ENCODE peak calls at places on chromosomes 1 and 21, in nine cellular contexts. H, L, F, C, X, P, T, J and O are unnamed samples.

GRCh38 chr1:23756676-23757075 is 13.4 kb downstream of the ELOA start:
- DNase-seq in H (no peak), F (peak), P (no peak), X (peak), T (no peak), J (no peak), L (peak), C (peak), O (no peak)

GRCh38 chr21:42763578-42764442 is 110.4 kb downstream of the PDE9A start:
- DNase-seq in H (no peak), P (no peak), X (no peak), J (no peak), F (no peak), C (no peak), L (no peak), T (no peak), O (no peak)

GRCh38 chr21:42652527-42653491 is 612 bp upstream of the PDE9A start:
- DNase-seq in C (no peak), F (peak), H (no peak), J (peak), X (no peak), L (peak), P (peak), T (peak), O (peak)

GRCh38 chr1:157114183-157115121 is 14.8 kb upstream of the ETV3L start:
- DNase-seq in F (no peak), L (no peak), P (no peak), T (peak), J (no peak), C (no peak), X (no peak), H (no peak), O (peak)

GRCh38 chr1:81351864-81352263 is 448.9 kb upstream of the ADGRL2 start:
- DNase-seq in F (no peak), H (no peak), L (no peak), T (no peak), C (no peak), X (no peak), J (no peak), P (no peak), O (no peak)

GRCh38 chr1:112502827-112503226 is 5.9 kb upstream of the WNT2B start:
- DNase-seq in J (no peak), X (no peak), P (peak), F (no peak), T (no peak), H (no peak), L (no peak), C (no peak), O (no peak)

GRCh38 chr1:51240096-51240495 is 4.0 kb downstream of the RNF11 start:
- DNase-seq in X (no peak), C (no peak), L (no peak), P (no peak), H (no peak), J (no peak), T (no peak), F (no peak), O (no peak)

GRCh38 chr1:90881034-90881433 is 140.8 kb downstream of the ZNF644 start:
- DNase-seq in P (no peak), H (no peak), T (no peak), J (no peak), L (no peak), X (no peak), C (no peak), F (no peak), O (no peak)

GRCh38 chr1:70103770-70104169 is 101.6 kb downstream of the LRRC40 start:
- DNase-seq in L (no peak), J (no peak), C (no peak), H (no peak), T (no peak), F (no peak), P (no peak), X (no peak), O (no peak)

GRCh38 chr21:31426235-31426797 is 82.3 kb upstream of the TIAM1 start:
- DNase-seq in P (no peak), T (no peak), C (peak), X (peak), L (no peak), J (no peak), F (no peak), H (no peak), O (no peak)

GRCh38 chr1:77037990-77038389 is 170.7 kb downstream of the ST6GALNAC5 start:
- DNase-seq in J (no peak), C (no peak), P (peak), F (peak), H (no peak), X (no peak), T (no peak), L (no peak), O (no peak)

GRCh38 chr21:44912158-44912473 is 8.6 kb downstream of the ITGB2 start:
- DNase-seq in J (no peak), C (no peak), P (no peak), X (no peak), T (no peak), F (no peak), L (no peak), H (no peak), O (no peak)

GRCh38 chr1:114340906-114341698 is 169.9 kb downstream of the TRIM33 start:
- DNase-seq in T (no peak), X (no peak), J (no peak), F (no peak), C (no peak), P (no peak), L (no peak), H (no peak), O (no peak)

GRCh38 chr1:82454431-82454830 is 653.7 kb downstream of the ADGRL2 start:
- DNase-seq in F (no peak), H (no peak), C (no peak), X (no peak), P (no peak), L (no peak), J (no peak), T (no peak), O (no peak)

DNA sequence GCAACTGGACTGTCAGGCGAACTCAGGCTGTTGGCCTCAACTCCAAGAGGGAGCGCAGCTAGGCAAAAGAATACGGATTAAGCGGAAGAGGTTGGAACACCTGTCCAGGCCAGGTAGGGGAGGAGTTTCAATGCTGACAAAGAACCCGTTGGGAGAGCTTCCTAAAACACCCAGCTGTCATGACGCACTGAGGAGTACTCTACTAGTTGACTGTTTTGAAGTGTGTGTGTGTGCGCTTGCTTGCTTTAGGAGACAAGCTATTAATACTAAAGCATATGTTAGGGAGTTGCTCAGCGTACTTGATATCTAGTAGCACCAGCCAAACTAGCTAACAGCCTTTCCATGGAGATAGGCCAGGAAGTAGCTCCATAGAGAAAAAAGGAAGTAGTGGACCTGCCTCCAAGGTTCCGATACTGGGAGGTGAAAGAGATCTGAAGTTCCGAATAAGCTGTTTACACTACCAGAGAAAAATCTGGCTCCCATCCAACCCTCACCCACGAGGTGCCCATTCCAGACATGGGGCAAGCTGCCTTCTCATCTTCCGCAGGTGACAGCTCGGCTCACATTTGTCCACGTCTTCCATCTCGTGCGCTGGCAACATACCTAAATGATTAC is 974 bp upstream of the FNBP1L start:
- DNase-seq in H (no peak), P (no peak), X (peak), J (peak), C (no peak), L (no peak), T (peak), F (peak), O (no peak)
- TF ChIP-seq CTCF in H (no peak), P (no peak), X (no peak), J (no peak), C (no peak), L (no peak), T (no peak), F (no peak), O (no peak)

DNA sequence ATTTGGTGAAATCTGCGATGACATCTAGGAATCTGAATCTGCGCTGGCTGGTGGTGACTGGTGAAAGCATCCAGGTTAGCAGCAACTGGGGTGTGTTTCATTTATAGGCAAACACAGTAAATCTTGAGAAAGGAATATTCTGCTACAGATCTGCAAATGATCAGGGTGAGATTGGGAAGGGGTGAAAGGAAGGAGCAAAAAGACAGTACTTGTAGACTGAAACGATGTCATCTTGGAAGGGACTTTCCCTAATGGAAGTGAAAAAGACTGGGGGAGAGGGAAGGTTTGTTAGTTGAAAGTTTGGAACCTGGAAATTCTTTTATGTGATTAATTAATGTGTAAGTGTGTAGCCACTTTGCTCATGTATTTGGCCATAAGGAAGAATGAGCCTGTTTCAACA is 228.3 kb downstream of the FMN2 start:
- DNase-seq in T (no peak), P (no peak), F (no peak), J (no peak), H (no peak), C (no peak), L (no peak), X (no peak), O (no peak)
- H3K4me3 ChIP-seq in T (no peak), P (no peak), F (no peak), J (no peak), H (no peak), C (no peak), L (no peak), X (no peak), O (no peak)

DNA sequence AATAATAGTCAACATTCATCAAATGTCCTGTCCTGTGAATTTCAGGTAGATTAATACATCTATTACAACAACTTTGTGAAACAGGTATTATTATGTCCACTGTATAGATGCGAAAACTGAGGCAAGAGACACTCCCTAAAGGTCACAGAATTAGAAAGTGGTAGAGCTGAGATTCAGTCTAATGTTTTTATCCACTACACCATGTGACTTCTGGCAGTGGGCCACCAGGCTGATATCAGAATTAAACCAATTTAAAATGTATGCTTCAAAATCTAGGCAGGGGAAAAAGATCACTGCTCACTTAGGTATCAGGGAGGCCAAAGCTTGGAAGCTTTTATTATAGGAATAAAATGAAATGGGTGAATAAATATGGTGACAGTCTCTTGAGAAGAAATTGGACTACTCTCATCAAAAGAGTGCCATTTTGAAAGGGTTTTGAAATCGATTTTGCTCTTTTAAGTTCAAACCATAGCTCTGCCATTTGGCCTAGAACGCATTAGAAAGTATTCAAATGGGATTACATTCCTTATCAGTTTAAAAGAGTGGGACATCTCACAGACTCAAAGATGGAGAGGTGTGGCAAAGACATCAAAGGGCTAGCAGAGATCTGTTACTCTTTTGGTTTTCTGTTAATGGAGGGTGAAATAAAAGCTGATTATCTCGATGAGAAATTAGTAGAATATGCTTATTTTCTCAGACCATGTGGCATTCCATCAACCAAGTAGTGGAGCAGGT is 1.9 kb downstream of the DDAH1 start:
- DNase-seq in P (no peak), T (no peak), L (no peak), C (no peak), H (no peak), F (no peak), X (no peak), J (no peak), O (no peak)
- H3K27ac ChIP-seq in P (peak), T (no peak), L (no peak), C (no peak), H (no peak), F (no peak), X (peak), J (no peak), O (no peak)

DNA sequence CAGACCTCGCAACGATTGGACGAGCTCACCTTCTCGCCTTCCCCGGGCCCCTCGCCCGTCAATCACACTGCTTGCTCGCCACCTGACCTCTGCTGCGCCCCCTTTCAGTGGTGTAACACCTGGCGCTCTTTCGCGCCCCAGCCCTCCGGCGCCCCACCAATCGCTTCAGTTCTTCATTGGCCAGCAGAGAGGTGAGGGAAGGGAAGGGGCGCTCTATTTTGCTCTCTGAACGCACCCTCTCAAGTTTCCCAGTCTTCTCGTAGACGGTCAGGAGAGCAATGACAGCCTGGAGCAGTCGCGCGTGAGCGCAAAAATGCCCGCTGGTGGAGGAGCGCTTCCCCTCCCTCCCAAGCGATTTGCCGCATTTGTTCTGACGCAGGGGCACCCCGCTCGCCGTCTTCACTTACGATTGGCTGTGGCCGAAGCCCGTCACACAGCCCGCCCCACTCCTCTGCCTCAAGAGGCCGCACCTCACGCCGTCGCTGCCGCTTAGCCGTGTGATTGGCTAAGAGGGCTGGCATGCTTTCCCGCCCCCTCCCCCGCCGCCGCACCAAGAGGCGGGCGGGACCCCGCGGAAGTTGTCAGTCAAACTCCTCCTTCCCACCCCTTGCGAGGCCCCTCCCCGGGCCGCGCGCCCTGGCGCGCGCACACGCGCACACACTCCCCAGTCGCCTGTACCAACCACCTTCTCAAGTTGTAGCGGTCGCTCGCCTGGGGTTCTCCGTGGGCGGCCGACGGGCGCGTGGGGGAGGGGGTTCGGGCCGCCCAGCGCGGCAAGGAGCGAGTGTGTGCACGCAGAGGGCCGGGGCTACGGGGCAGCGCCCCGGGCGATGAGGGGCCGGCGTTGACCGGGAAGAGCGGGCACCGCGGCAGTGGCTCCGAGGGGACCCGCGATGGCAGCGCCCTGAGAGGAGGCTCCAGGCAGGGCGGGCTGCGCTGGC is at the start of gene PPP2R5A:
- DNase-seq in T (peak), J (peak), L (peak), H (peak), F (peak), C (peak), P (peak), X (peak), O (peak)
- TF ChIP-seq CTCF in T (peak), J (peak), L (peak), H (peak), F (peak), C (peak), P (no peak), X (no peak), O (peak)

GRCh38 chr1:8458607-8459006 is 140.7 kb downstream of the SLC45A1 start:
- DNase-seq in T (no peak), H (no peak), X (no peak), P (no peak), L (no peak), F (no peak), C (no peak), J (no peak), O (no peak)
- H3K4me3 ChIP-seq in T (no peak), H (no peak), X (no peak), P (no peak), L (no peak), F (no peak), C (no peak), J (no peak), O (no peak)

DNA sequence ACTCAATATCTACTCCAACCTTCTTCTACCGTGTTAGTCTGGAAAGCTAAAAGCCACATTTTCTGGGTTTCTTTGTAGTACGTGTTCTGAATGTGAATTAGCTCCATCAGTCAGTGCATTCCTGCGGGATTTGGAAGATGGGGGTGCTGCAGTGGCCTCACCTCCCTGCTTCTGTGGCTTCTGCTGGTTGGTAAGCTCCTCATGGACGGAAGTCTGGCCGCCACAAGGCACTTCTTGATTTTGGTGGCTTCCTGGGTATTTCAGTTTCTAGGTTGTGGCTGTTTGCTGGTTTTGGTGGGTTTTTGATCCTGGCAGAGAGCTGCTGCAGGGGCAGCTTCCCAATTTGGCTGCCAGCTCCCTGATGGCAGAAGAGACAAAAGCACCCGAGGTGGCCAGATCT is 20.9 kb upstream of the TACSTD2 start:
- DNase-seq in X (peak), T (no peak), H (no peak), F (no peak), L (no peak), J (no peak), P (no peak), C (no peak), O (no peak)
- H3K27ac ChIP-seq in X (no peak), T (no peak), H (no peak), F (no peak), L (no peak), J (no peak), P (no peak), C (no peak), O (no peak)

DNA sequence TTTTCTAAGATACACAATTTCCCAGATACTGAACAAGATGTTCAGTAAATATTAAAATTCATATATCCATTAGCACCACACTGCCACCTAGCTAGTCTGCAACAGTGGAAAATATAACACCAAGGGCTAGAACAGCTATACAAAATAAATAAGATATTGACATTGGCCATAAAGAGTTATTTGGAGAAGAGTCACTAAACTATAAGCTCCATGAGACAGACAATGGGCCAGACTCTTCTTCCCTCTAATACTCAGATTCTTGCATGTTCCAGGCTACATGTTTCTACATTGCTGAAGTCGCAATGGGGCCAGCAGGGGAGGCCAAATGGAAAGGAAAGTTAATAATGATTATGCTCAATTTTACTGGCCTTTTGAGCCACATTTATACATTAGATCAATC is 21.5 kb downstream of the SPATA6 start:
- DNase-seq in P (no peak), J (no peak), X (no peak), H (no peak), T (no peak), F (no peak), C (no peak), L (no peak), O (no peak)
- TF ChIP-seq CTCF in P (peak), J (peak), X (no peak), H (peak), T (no peak), F (peak), C (peak), L (peak), O (peak)

GRCh38 chr1:11790880-11791715 is 14.7 kb downstream of the MTHFR start:
- DNase-seq in H (peak), F (peak), T (peak), L (peak), P (peak), C (peak), X (peak), J (peak), O (peak)
- H3K4me3 ChIP-seq in H (no peak), F (no peak), T (no peak), L (no peak), P (no peak), C (no peak), X (no peak), J (no peak), O (no peak)

GRCh38 chr1:162131405-162132321 is 62.2 kb downstream of the NOS1AP start:
- DNase-seq in C (no peak), H (no peak), J (no peak), F (no peak), X (no peak), P (no peak), L (no peak), T (no peak), O (no peak)
- H3K27ac ChIP-seq in C (no peak), H (no peak), J (no peak), F (no peak), X (no peak), P (no peak), L (no peak), T (no peak), O (no peak)

GRCh38 chr1:204836856-204837255 is 33.8 kb upstream of the NFASC start:
- DNase-seq in X (peak), H (no peak), P (no peak), L (no peak), F (no peak), C (no peak), T (no peak), J (no peak), O (no peak)

GRCh38 chr1:204834752-204835151 is 35.9 kb upstream of the NFASC start:
- DNase-seq in L (no peak), X (no peak), C (no peak), H (no peak), T (no peak), J (no peak), P (no peak), F (no peak), O (no peak)

GRCh38 chr1:204841316-204841715 is 29.3 kb upstream of the NFASC start:
- DNase-seq in J (no peak), T (no peak), H (no peak), X (no peak), F (no peak), L (no peak), P (no peak), C (no peak), O (peak)

GRCh38 chr1:204834329-204834728 is 36.3 kb upstream of the NFASC start:
- DNase-seq in J (no peak), H (no peak), T (no peak), P (no peak), F (no peak), C (no peak), L (no peak), X (no peak), O (no peak)

GRCh38 chr1:204837440-204838084 is 33.1 kb upstream of the NFASC start:
- DNase-seq in P (no peak), F (peak), H (peak), J (peak), T (no peak), L (peak), X (peak), C (peak), O (no peak)
- TF ChIP-seq CTCF in P (no peak), F (peak), H (peak), J (no peak), T (no peak), L (no peak), X (no peak), C (peak), O (no peak)